ENCODE peak calls at places on chromosomes 16 and 17, in seven cellular contexts. A is epithelial cell of esophagus, Y is GOT3, V is H7, L is iPS DF 19.7, N is AG04450, U is HL-60. W is an unnamed sample.

GRCh38 chr17:14331982-14332298 is 31.1 kb downstream of the HS3ST3B1 start:
- DNase-seq in A (no peak), Y (no peak), V (no peak), L (no peak), N (no peak), U (no peak), W (no peak)

GRCh38 chr17:73729101-73729500 is 84.9 kb upstream of the SDK2 start:
- DNase-seq in A (no peak), Y (no peak), V (no peak), L (no peak), N (no peak), U (no peak), W (no peak)

GRCh38 chr17:66829883-66830282 is 5.0 kb upstream of the CACNG5 start:
- DNase-seq in A (no peak), Y (no peak), V (no peak), L (no peak), N (no peak), U (no peak), W (peak)

GRCh38 chr16:89199241-89200123 is 855 bp downstream of the SLC22A31 start:
- DNase-seq in A (no peak), Y (no peak), V (peak), L (no peak), N (no peak), U (no peak), W (peak)

GRCh38 chr16:27439273-27440018 is 37.5 kb downstream of the IL21R start:
- DNase-seq in A (no peak), Y (no peak), V (peak), L (no peak), N (no peak), U (no peak), W (no peak)

GRCh38 chr16:2779151-2779920 is 2.3 kb upstream of the ELOB start:
- DNase-seq in A (no peak), Y (no peak), V (peak), L (no peak), N (no peak), U (no peak), W (no peak)

GRCh38 chr17:33527290-33527689 is 234.2 kb upstream of the ASIC2 start:
- DNase-seq in A (no peak), Y (no peak), V (no peak), L (no peak), N (no peak), U (no peak), W (no peak)

GRCh38 chr17:32283745-32284207 is 18.1 kb downstream of the RHBDL3 start:
- DNase-seq in A (no peak), Y (no peak), V (peak), L (no peak), N (no peak), U (no peak), W (no peak)

GRCh38 chr16:86222541-86222940 is 287.8 kb upstream of the FOXF1 start:
- DNase-seq in A (no peak), Y (no peak), V (no peak), L (no peak), N (peak), U (no peak), W (no peak)

GRCh38 chr17:51128089-51128488 is 7.4 kb upstream of the SPAG9 start:
- DNase-seq in A (no peak), Y (no peak), V (no peak), L (no peak), N (no peak), U (no peak), W (no peak)

GRCh38 chr16:49437344-49437743 is 63.7 kb downstream of the C16orf78 start:
- DNase-seq in A (no peak), Y (no peak), V (no peak), L (no peak), N (no peak), U (no peak), W (no peak)

GRCh38 chr16:719815-720506 is 985 bp upstream of the ANTKMT start:
- DNase-seq in A (peak), Y (no peak), V (no peak), L (no peak), N (no peak), U (peak), W (peak)

GRCh38 chr16:57473176-57473840 is 10.8 kb downstream of the POLR2C start:
- DNase-seq in A (no peak), Y (no peak), V (peak), L (no peak), N (no peak), U (no peak), W (no peak)

GRCh38 chr17:28726396-28726911 is 421 bp upstream of the TLCD1 start:
- DNase-seq in A (peak), Y (no peak), V (no peak), L (no peak), N (no peak), U (peak), W (peak)

GRCh38 chr17:32926183-32926582 is 1.8 kb upstream of the TMEM98 start:
- DNase-seq in A (no peak), Y (no peak), V (no peak), L (no peak), N (no peak), U (no peak), W (no peak)

GRCh38 chr16:74253146-74253545 is 43.5 kb upstream of the PSMD7 start:
- DNase-seq in A (no peak), Y (no peak), V (no peak), L (no peak), N (no peak), U (no peak), W (no peak)

GRCh38 chr17:29560306-29560705 is 6.5 kb downstream of the ABHD15 start:
- DNase-seq in A (no peak), Y (no peak), V (no peak), L (no peak), N (no peak), U (peak), W (no peak)

GRCh38 chr16:72018470-72018869 is 9.9 kb downstream of the DHODH start:
- DNase-seq in A (no peak), Y (no peak), V (no peak), L (no peak), N (no peak), U (no peak), W (no peak)

GRCh38 chr16:66344533-66345145 is 21.9 kb upstream of the CDH5 start:
- DNase-seq in A (peak), Y (no peak), V (no peak), L (no peak), N (no peak), U (peak), W (peak)

GRCh38 chr17:80931421-80932265 is 60.0 kb upstream of the CHMP6 start:
- DNase-seq in A (no peak), Y (no peak), V (peak), L (peak), N (peak), U (no peak), W (peak)

GRCh38 chr16:86510465-86511261 is at the start of gene FOXF1:
- DNase-seq in A (peak), Y (peak), V (no peak), L (no peak), N (peak), U (peak), W (no peak)

GRCh38 chr17:19346351-19347255 is 15.9 kb downstream of the B9D1 start:
- DNase-seq in A (peak), Y (peak), V (peak), L (no peak), N (peak), U (no peak), W (peak)

GRCh38 chr17:16932611-16933010 is 39.3 kb downstream of the TNFRSF13B start:
- DNase-seq in A (no peak), Y (no peak), V (no peak), L (no peak), N (no peak), U (no peak), W (no peak)

GRCh38 chr17:78230996-78231931 is at the start of gene TMEM235:
- DNase-seq in A (no peak), Y (no peak), V (peak), L (no peak), N (no peak), U (no peak), W (no peak)

GRCh38 chr17:76709077-76709950 is 1.5 kb downstream of the MXRA7 start:
- DNase-seq in A (peak), Y (peak), V (peak), L (no peak), N (peak), U (no peak), W (peak)

GRCh38 chr17:77741109-77741508 is 217.4 kb upstream of the TNRC6C start:
- DNase-seq in A (no peak), Y (no peak), V (peak), L (no peak), N (no peak), U (peak), W (no peak)

GRCh38 chr16:2866422-2866821 is 8.5 kb upstream of the PRSS22 start:
- DNase-seq in A (no peak), Y (no peak), V (no peak), L (no peak), N (no peak), U (no peak), W (no peak)

GRCh38 chr17:4566785-4567184 is 6.4 kb upstream of the GGT6 start:
- DNase-seq in A (peak), Y (no peak), V (peak), L (no peak), N (no peak), U (peak), W (peak)